ENCODE peak calls at places on chromosomes 1 and 21, in ten cellular contexts. A, O, L, S, I, R, E, D, T and H are unnamed samples. For H3K9me3, the result is how much of the 10 kb centered on the place peaks cover.

GRCh38 chr1:230109871-230110667 is 43.0 kb downstream of the GALNT2 start:
- DNase-seq in A (peak), O (no peak), L (no peak), S (no peak), I (peak), R (no peak), E (no peak), D (peak), T (peak), H (no peak)

GRCh38 chr21:45877821-45878469 is 103.6 kb upstream of the COL6A1 start:
- DNase-seq in A (no peak), O (no peak), L (no peak), S (no peak), I (no peak), R (no peak), E (no peak), D (no peak), T (no peak), H (no peak)

GRCh38 chr21:15604424-15604823 is 125.4 kb upstream of the USP25 start:
- DNase-seq in A (no peak), O (no peak), L (no peak), S (no peak), I (no peak), R (no peak), E (no peak), D (no peak), T (peak), H (no peak)

GRCh38 chr1:18535391-18536210 is 54.9 kb downstream of the KLHDC7A start:
- DNase-seq in A (no peak), O (no peak), L (no peak), S (peak), I (no peak), R (no peak), E (no peak), D (no peak), T (no peak), H (no peak)

GRCh38 chr1:91404151-91405012 is at the start of gene HFM1:
- DNase-seq in A (peak), O (no peak), L (peak), S (peak), I (peak), R (no peak), E (peak), D (peak), T (peak), H (peak)

GRCh38 chr21:14762734-14763694 is 216.9 kb upstream of the SAMSN1 start:
- DNase-seq in A (no peak), O (no peak), L (no peak), S (no peak), I (peak), R (no peak), E (no peak), D (no peak), T (no peak), H (no peak)

GRCh38 chr1:54376085-54377039 is 29.8 kb downstream of the SSBP3 start:
- DNase-seq in A (no peak), O (no peak), L (no peak), S (no peak), I (peak), R (no peak), E (no peak), D (no peak), T (no peak), H (no peak)

GRCh38 chr1:11964656-11965055 is 15.6 kb upstream of the MFN2 start:
- DNase-seq in A (no peak), O (no peak), L (no peak), S (no peak), I (no peak), R (no peak), E (no peak), D (no peak), T (no peak), H (no peak)

GRCh38 chr1:31848381-31848897 is 32.6 kb upstream of the SPOCD1 start:
- DNase-seq in A (no peak), O (no peak), L (no peak), S (no peak), I (peak), R (no peak), E (no peak), D (peak), T (no peak), H (no peak)

GRCh38 chr21:27363719-27364479 is 397.0 kb upstream of the ADAMTS5 start:
- DNase-seq in A (no peak), O (no peak), L (no peak), S (no peak), I (no peak), R (no peak), E (no peak), D (no peak), T (peak), H (no peak)
- H3K9me3 ChIP-seq in A (under half), O (under half), L (under half), S (under half), I (under half), R (under half), E (under half), D (under half), T (under half), H (under half)

GRCh38 chr1:248155927-248156326 is 11.0 kb downstream of the OR2M5 start:
- DNase-seq in A (no peak), O (no peak), L (no peak), S (no peak), I (no peak), R (no peak), E (no peak), D (no peak), T (no peak), H (no peak)

GRCh38 chr1:248164031-248164430 is 10.6 kb upstream of the OR2M2 start:
- DNase-seq in A (no peak), O (no peak), L (no peak), S (no peak), I (no peak), R (no peak), E (no peak), D (no peak), T (no peak), H (no peak)

DNA sequence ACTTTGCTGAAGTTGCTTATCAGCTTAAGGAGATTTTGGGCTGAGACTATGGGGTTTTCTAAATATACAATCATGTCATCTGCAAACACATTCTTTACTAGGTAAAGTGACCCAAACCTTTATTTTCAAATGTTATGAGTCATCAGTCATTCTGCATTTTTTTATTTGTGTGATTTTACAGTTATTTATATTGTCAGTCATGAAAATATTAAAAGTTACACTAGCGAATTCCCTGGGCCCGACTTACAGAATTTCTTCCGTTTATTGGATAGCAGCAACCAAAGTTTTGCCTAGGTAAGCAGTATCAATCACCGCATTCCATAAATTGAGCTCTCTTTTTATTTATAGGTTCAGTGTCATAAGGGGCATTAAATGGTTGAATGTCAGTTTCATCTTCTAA is 13.8 kb downstream of the OR2M5 start:
- DNase-seq in A (no peak), O (no peak), L (no peak), S (no peak), I (no peak), R (no peak), E (no peak), D (no peak), T (no peak), H (no peak)
- H3K9me3 ChIP-seq in A (under half), O (under half), L (under half), S (under half), I (under half), R (under half), E (under half), D (under half), T (under half), H (under half)

DNA sequence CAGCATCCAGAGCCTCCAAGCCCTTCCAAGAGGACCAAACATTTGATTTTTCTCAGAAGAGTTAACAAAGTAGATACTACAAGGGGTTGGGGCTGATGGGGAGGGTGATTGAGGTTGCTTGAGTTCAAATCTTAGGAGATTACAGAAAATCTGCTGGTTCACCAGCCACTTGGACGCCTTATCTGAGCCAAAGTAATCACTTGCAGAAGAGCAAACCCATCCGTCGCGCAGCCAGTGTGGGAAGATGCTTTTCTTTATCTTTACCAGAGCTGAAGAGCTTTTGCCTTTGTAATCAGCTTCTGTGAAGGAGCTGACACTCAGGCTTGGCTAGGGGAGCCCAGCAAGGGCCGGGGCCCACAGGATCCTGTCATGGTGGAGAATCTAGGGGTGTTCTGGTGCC is 91.9 kb upstream of the CTTNBP2NL start:
- DNase-seq in A (no peak), O (no peak), L (no peak), S (no peak), I (no peak), R (no peak), E (no peak), D (no peak), T (no peak), H (no peak)
- H3K9me3 ChIP-seq in A (under half), O (under half), L (under half), S (under half), I (under half), R (under half), E (under half), D (under half), T (under half), H (under half)

GRCh38 chr21:41507521-41508414 is at the start of gene TMPRSS2:
- DNase-seq in A (peak), O (no peak), L (no peak), S (no peak), I (no peak), R (no peak), E (no peak), D (no peak), T (no peak), H (no peak)
- H3K9me3 ChIP-seq in A (under half), O (under half), L (under half), S (under half), I (under half), R (under half), E (under half), D (under half), T (under half), H (under half)

DNA sequence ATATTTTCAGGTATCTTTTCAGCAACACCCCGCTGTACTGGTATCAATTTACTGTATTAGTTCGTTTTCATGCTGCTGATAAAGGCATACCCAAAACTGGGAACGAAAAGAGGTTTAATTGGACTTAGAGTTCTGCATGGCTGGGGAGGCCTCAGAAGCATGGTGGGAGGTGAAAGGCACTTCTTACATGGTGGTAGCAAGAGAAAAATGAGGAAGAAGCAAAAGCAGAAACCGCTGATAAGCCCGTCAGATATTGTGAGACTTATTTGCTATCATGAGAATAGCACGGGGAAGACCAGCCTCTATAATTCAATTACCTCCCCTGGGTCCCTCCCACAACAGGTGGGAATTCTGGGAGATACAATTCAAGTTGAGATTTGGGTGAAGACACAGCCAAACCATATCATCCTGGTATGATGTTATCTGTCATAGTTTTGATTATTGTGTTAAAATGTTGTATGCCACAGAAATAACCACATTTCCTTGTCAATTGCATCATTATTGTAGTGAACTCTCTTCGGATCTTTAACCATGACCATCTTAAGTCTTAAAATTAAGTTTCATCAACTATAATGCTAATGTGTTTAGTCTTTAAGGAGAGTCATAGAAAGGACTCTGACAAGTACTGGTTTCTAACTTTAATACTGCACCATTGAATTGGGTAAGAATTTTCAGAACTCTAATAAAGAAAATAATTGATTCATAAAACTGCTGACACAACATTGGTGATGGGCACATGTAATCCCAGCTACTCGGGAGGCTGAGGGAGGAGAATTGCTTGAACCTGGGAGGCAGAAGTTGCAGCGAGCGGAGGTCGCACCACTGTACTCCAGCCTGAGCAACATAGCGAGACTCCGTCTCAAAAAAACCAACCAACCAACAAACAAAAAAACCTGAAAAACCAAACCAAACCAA is 58.2 kb downstream of the TBX19 start:
- DNase-seq in A (no peak), O (no peak), L (no peak), S (no peak), I (no peak), R (no peak), E (no peak), D (no peak), T (no peak), H (no peak)
- H3K9me3 ChIP-seq in A (under half), O (under half), L (under half), S (under half), I (under half), R (under half), E (under half), D (under half), T (under half), H (under half)

GRCh38 chr1:3971981-3972380 is 71.9 kb upstream of the C1orf174 start:
- DNase-seq in A (no peak), O (no peak), L (no peak), S (no peak), I (no peak), R (no peak), E (no peak), D (no peak), T (no peak), H (no peak)
- H3K9me3 ChIP-seq in A (under half), O (under half), L (under half), S (under half), I (under half), R (half or more), E (under half), D (under half), T (under half), H (under half)

GRCh38 chr21:40658237-40658636 is 188.7 kb downstream of the DSCAM start:
- DNase-seq in A (no peak), O (no peak), L (no peak), S (no peak), I (no peak), R (no peak), E (no peak), D (no peak), T (no peak), H (no peak)

GRCh38 chr21:40662889-40663288 is 184.1 kb downstream of the DSCAM start:
- DNase-seq in A (no peak), O (no peak), L (no peak), S (no peak), I (no peak), R (no peak), E (no peak), D (no peak), T (no peak), H (no peak)

DNA sequence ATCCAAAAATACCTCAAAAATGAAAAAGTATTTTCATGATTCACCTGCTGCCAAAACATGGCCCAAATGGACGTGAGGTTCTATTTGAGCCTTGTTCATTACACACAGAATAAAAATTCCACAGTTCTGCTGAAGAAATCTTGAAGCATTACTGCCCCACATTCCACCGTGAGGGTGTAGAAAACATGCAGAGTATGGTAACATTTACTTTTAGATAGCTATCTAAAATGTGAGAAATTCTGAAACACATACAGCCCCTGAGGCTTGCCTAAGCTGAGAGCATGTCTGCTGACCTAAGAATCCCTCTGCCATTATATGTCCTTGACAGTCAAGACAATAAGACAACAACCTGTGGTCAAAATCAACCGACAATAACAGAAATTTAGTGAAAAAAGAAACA is 186.5 kb downstream of the DSCAM start:
- DNase-seq in A (no peak), O (no peak), L (no peak), S (no peak), I (no peak), R (no peak), E (no peak), D (no peak), T (no peak), H (no peak)
- H3K9me3 ChIP-seq in A (under half), O (under half), L (under half), S (under half), I (under half), R (under half), E (under half), D (under half), T (under half), H (under half)

DNA sequence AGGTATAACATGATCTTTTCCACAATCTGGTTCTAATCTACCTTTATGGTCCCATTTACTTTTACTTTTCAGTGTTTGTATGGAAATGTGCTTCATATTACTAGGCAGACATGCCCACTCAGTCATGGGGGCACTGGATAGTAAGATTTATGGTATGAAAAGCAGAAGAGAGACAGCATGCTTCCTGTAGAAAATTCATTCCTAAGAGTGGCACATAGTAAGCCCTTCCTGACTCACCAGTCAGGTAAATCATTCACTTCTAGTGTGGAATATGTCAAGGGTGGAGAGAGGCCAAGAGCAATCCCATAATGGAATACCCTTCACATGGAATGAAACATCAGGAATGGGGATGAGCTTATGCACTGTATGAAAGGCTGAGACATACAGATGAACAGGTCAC is 49.5 kb upstream of the BCL10 start:
- DNase-seq in A (no peak), O (no peak), L (no peak), S (no peak), I (no peak), R (no peak), E (no peak), D (no peak), T (no peak), H (no peak)
- H3K9me3 ChIP-seq in A (under half), O (under half), L (under half), S (under half), I (under half), R (under half), E (under half), D (under half), T (under half), H (under half)